ENCODE peak calls at places on chromosome 4, in eight cellular contexts. T is coronary artery; F is heart left ventricle; L is left ventricle myocardium inferior; D is K562; V is CD4-positive, alpha-beta T cell; N is Peyer's patch; X is GM20000. H is an unnamed sample.

GRCh38 chr4:176436500-176436973 is 116.8 kb downstream of the SPCS3 start:
- DNase-seq in N (no peak), L (no peak), F (no peak), D (no peak), V (no peak), T (no peak), X (no peak), H (no peak)

GRCh38 chr4:117965608-117966007 is 68.7 kb upstream of the NDST3 start:
- DNase-seq in F (no peak), D (no peak), X (no peak), N (no peak), T (no peak), V (no peak), L (no peak), H (peak)

GRCh38 chr4:68817386-68817785 is 1.6 kb downstream of the UGT2B10 start:
- DNase-seq in N (no peak), T (no peak), L (no peak), D (no peak), V (no peak), X (no peak), F (no peak), H (no peak)

GRCh38 chr4:2009651-2010233 is 968 bp upstream of the NELFA start:
- DNase-seq in T (no peak), X (peak), N (peak), D (no peak), F (no peak), V (peak), L (no peak), H (peak)

GRCh38 chr4:38911257-38911656 is 43.7 kb downstream of the FAM114A1 start:
- DNase-seq in D (no peak), L (no peak), T (no peak), X (no peak), N (no peak), F (no peak), V (no peak), H (no peak)

GRCh38 chr4:40739347-40739746 is 10.4 kb upstream of the NSUN7 start:
- DNase-seq in F (no peak), N (no peak), V (no peak), T (no peak), X (no peak), L (no peak), D (no peak), H (no peak)

GRCh38 chr4:166887457-166887856 is 346.8 kb downstream of the SPOCK3 start:
- DNase-seq in D (no peak), X (no peak), V (no peak), L (no peak), T (no peak), F (no peak), N (no peak), H (no peak)

GRCh38 chr4:120801171-120801758 is 121.3 kb downstream of the PRDM5 start:
- DNase-seq in L (peak), V (no peak), T (no peak), N (no peak), D (no peak), X (no peak), F (no peak), H (no peak)

GRCh38 chr4:37653601-37654000 is 32.6 kb downstream of the RELL1 start:
- DNase-seq in D (no peak), L (no peak), T (no peak), F (no peak), N (no peak), V (no peak), X (no peak), H (no peak)

GRCh38 chr4:77920371-77920770 is 57.7 kb downstream of the MRPL1 start:
- DNase-seq in X (no peak), N (no peak), L (no peak), F (no peak), T (no peak), V (no peak), D (no peak), H (no peak)

DNA sequence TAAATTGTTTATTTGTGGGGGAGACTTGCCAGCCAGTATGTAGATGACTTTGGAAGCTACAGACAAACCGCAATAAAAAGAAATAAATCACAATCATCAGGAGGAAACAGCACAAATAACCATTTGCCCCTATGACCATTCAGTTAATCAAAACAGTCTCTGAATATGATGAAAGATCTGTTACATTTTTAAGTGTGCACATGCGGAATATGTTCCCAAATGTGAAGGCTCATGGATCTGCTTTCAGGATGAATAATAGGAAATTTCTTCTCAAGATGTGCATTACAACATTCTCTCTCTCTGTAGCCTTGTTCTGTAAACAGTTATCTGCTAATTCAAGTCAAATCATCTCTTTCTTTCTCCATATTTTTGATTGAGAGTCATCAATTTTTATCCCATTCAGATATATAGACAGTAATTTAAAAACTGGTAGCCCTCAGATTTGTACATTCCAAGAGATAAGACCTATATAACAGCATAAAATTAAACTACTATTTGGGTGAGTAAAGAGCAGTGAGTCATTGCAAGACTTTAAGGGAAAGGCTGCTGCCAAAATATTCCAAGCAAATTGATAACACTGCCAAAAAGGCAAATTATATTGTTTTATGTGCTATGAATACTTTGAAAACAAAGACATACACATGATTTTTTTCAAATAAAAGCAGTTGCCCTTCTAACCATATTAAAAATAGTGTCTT is 433.9 kb upstream of the ATOH1 start:
- DNase-seq in N (no peak), V (no peak), L (no peak), D (no peak), F (no peak), X (no peak), T (no peak), H (no peak)
- TF ChIP-seq CTCF in N (no peak), V (no peak), L (no peak), D (no peak), F (no peak), X (no peak), T (no peak), H (no peak)

GRCh38 chr4:45648846-45649245 is 475.0 kb downstream of the GABRG1 start:
- DNase-seq in L (no peak), D (no peak), T (no peak), X (no peak), F (no peak), V (no peak), N (no peak), H (no peak)
- TF ChIP-seq CTCF in L (no peak), D (no peak), T (no peak), X (no peak), F (no peak), V (no peak), N (no peak), H (no peak)

GRCh38 chr4:24915121-24915922 is 2.5 kb upstream of the CCDC149 start:
- DNase-seq in N (no peak), V (no peak), X (no peak), L (no peak), D (no peak), F (no peak), T (no peak), H (no peak)
- TF ChIP-seq CTCF in N (no peak), V (no peak), X (no peak), L (peak), D (no peak), F (no peak), T (no peak), H (no peak)

GRCh38 chr4:155026715-155027114 is 181.7 kb upstream of the NPY2R start:
- DNase-seq in V (no peak), D (no peak), T (no peak), N (no peak), L (no peak), X (no peak), F (no peak), H (no peak)

GRCh38 chr4:155025762-155026457 is 182.5 kb upstream of the NPY2R start:
- DNase-seq in F (no peak), V (no peak), X (no peak), T (no peak), D (peak), L (peak), N (no peak), H (peak)
- TF ChIP-seq CTCF in F (peak), V (no peak), X (no peak), T (no peak), D (peak), L (peak), N (no peak), H (peak)